ENCODE peak calls at places on chromosomes 13 and 19, in six cellular contexts. T, Q, P, C, Z and D are unnamed samples.

GRCh38 chr13:43516401-43516826 is 270.4 kb downstream of the ENOX1 start:
- DNase-seq in C (peak), P (no peak), Q (peak), Z (no peak), T (no peak), D (peak)

GRCh38 chr19:48760514-48761221 is 5.3 kb downstream of the FGF21 start:
- DNase-seq in Q (no peak), T (no peak), P (no peak), C (no peak), Z (no peak), D (no peak)

GRCh38 chr13:102729560-102730275 is 34.9 kb upstream of the METTL21C start:
- DNase-seq in Z (no peak), P (no peak), Q (peak), T (no peak), C (no peak), D (peak)

GRCh38 chr13:79631260-79631659 is 150.3 kb downstream of the NDFIP2 start:
- DNase-seq in T (peak), Q (peak), C (no peak), P (no peak), Z (no peak), D (peak)

GRCh38 chr19:8988204-8988603 is 22.0 kb downstream of the MUC16 start:
- DNase-seq in T (no peak), Q (no peak), P (no peak), Z (no peak), C (no peak), D (no peak)

GRCh38 chr13:101552286-101552685 is 99.8 kb downstream of the ITGBL1 start:
- DNase-seq in Q (no peak), Z (no peak), C (no peak), T (no peak), P (no peak), D (no peak)

GRCh38 chr13:113116871-113117271 is 5.7 kb upstream of the F10 start:
- DNase-seq in Q (no peak), T (no peak), C (no peak), P (no peak), Z (no peak), D (no peak)

GRCh38 chr13:46354143-46355087 is 32.6 kb downstream of the RUBCNL start:
- DNase-seq in Z (no peak), Q (peak), C (no peak), P (peak), T (peak), D (peak)

GRCh38 chr13:33195693-33196464 is 89.7 kb downstream of the STARD13 start:
- DNase-seq in P (no peak), Z (no peak), T (no peak), Q (no peak), C (no peak), D (no peak)

GRCh38 chr13:98406971-98407370 is 169.9 kb downstream of the STK24 start:
- DNase-seq in P (no peak), Q (no peak), Z (no peak), C (no peak), T (no peak), D (no peak)

GRCh38 chr13:113443991-113444390 is 9.3 kb downstream of the ADPRHL1 start:
- DNase-seq in T (no peak), P (no peak), Z (no peak), C (no peak), Q (no peak), D (no peak)

GRCh38 chr19:14072535-14073231 is at the start of gene MISP3:
- DNase-seq in Q (peak), Z (peak), T (no peak), C (no peak), P (no peak), D (no peak)